ENCODE peak calls at places on chromosomes 4 and X, in four cellular contexts. Z is stomach, R is kidney, U is H9. P is an unnamed sample.

GRCh38 chrX:2707334-2707760 is 16.3 kb downstream of the CD99 start:
- DNase-seq in Z (peak; percentile 28), R (peak; percentile 82), U (peak; percentile 76), P (no peak)

GRCh38 chr4:42397256-42397634 is at the start of gene SHISA3:
- DNase-seq in Z (no peak), R (peak; percentile 89), U (peak; percentile 70), P (no peak)

GRCh38 chrX:48864210-48864609 is 28.8 kb upstream of the PCSK1N start:
- DNase-seq in R (no peak), Z (no peak), U (no peak), P (no peak)

GRCh38 chrX:137852502-137852901 is 286.6 kb downstream of the ZIC3 start:
- DNase-seq in U (no peak), Z (no peak), R (no peak), P (no peak)

GRCh38 chr4:8050555-8051206 is 107.9 kb downstream of the ABLIM2 start:
- DNase-seq in R (peak; percentile 93), U (peak; percentile 94), Z (peak; percentile 71), P (peak; percentile 70)

GRCh38 chr4:61723492-61723891 is 523.4 kb downstream of the ADGRL3 start:
- DNase-seq in Z (no peak), R (no peak), U (peak; percentile 35), P (no peak)

GRCh38 chrX:133473451-133473850 is 58.2 kb upstream of the GPC4 start:
- DNase-seq in Z (no peak), U (no peak), R (no peak), P (no peak)

GRCh38 chr4:6971536-6972374 is 62.1 kb downstream of the TBC1D14 start:
- DNase-seq in R (no peak), Z (peak; percentile 49), U (no peak), P (no peak)

GRCh38 chr4:124713213-124713592 is 671 bp upstream of the ANKRD50 start:
- DNase-seq in Z (peak; percentile 51), R (peak; percentile 86), U (peak; percentile 72), P (peak; percentile 65)

DNA sequence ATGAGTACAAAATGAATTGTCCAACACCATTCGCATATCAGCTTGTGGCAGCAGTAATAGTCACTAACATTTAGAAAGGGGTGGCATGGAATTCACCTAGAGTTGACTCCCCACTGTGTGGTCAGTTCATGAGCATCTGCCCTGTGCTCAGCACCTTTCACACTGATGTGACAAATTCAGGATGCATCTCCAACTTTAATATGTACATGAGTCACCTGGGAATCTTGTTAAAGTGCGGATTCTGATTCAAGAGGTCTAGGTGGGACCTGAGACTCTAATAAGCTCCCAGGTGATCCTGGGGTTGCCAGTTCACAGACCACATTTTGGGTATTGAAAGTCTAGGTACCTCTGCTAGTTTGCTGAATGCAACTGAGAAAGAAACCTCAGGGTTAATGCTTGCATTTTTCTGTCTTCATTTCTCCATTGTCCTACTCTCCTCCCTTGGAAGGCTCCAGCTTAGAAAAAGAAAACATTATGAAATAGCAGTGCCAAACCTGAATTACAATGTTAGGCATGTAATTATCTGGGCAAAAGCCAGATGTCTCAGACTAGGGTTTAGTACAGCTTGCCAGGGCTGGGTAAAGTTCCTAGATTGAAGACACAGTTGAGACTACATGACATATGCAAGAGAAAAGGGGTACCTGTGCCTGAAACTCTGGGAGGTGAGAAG is 32.7 kb downstream of the TMSB4X start:
- DNase-seq in R (no peak), U (no peak), Z (no peak), P (no peak)
- H3K27ac ChIP-seq in R (no peak overlapping the region), U (no peak overlapping the region), Z (no peak overlapping the region), P (no peak overlapping the region)

GRCh38 chr4:74013269-74013668 is 14.8 kb upstream of the CXCL5 start:
- DNase-seq in Z (no peak), R (no peak), U (no peak), P (no peak)
- H3K27ac ChIP-seq in Z (no peak overlapping the region), R (no peak overlapping the region), U (no peak overlapping the region), P (no peak overlapping the region)

GRCh38 chr4:101157415-101158135 is 189.8 kb downstream of the PPP3CA start:
- DNase-seq in U (no peak), Z (no peak), R (no peak), P (no peak)
- H3K27ac ChIP-seq in U (peak overlapping the region; percentile 65), Z (no peak overlapping the region), R (no peak overlapping the region), P (no peak overlapping the region)

GRCh38 chr4:153704522-153704921 is 20.4 kb downstream of the TLR2 start:
- DNase-seq in R (no peak), U (no peak), Z (no peak), P (no peak)

GRCh38 chr4:153710681-153711080 is 26.6 kb downstream of the TLR2 start:
- DNase-seq in U (no peak), Z (no peak), R (no peak), P (no peak)

GRCh38 chr4:153705743-153706468 is 21.8 kb downstream of the TLR2 start:
- DNase-seq in U (no peak), R (no peak), Z (no peak), P (no peak)

GRCh38 chr4:153706519-153706918 is 22.4 kb downstream of the TLR2 start:
- DNase-seq in U (no peak), R (no peak), Z (no peak), P (no peak)
- H3K27ac ChIP-seq in U (no peak overlapping the region), R (no peak overlapping the region), Z (no peak overlapping the region), P (no peak overlapping the region)

GRCh38 chr4:184384810-184385557 is 89.4 kb downstream of the IRF2 start:
- DNase-seq in R (no peak), Z (no peak), U (peak; percentile 27), P (no peak)

GRCh38 chr4:184386271-184386781 is 88.0 kb downstream of the IRF2 start:
- DNase-seq in U (peak; percentile 81), R (no peak), Z (peak; percentile 61), P (no peak)

GRCh38 chr4:184384056-184384809 is 90.1 kb downstream of the IRF2 start:
- DNase-seq in R (peak; percentile 76), U (peak; percentile 29), Z (peak; percentile 78), P (no peak)

GRCh38 chr4:184387351-184387750 is 87.0 kb downstream of the IRF2 start:
- DNase-seq in U (no peak), R (no peak), Z (no peak), P (no peak)

DNA sequence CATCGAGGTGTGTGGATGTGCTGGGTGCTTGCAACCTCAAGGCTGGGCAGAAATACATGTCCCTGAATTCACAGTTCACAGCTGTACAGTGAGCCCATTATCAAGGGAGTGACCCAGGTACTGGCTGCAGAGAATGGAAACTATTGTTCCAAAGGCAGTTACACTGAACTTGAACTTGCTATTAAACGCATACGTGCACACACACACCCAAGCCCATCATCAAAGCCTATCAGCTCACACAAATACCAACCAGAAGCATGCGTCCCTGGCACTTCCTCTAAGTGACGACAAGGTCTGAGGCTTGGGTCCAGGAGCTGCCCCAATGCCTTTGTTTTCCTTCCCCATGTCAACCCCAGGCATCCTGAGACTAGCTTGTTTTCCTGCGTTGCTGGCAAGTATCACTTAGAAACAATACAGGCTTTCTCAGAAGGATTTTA is 88.6 kb downstream of the IRF2 start:
- DNase-seq in Z (peak; percentile 85), U (peak; percentile 33), R (no peak), P (no peak)
- H3K27ac ChIP-seq in Z (peak overlapping the region; percentile 88), U (peak overlapping the region; percentile 86), R (no peak overlapping the region), P (peak overlapping the region; percentile 59)

GRCh38 chr4:1235381-1236102 is 13.4 kb downstream of the CTBP1 start:
- DNase-seq in U (no peak), Z (no peak), R (peak; percentile 53), P (no peak)

GRCh38 chr4:1233641-1234277 is 15.2 kb downstream of the CTBP1 start:
- DNase-seq in Z (no peak), U (no peak), R (peak; percentile 86), P (no peak)

GRCh38 chr4:1232661-1233621 is 16.0 kb downstream of the CTBP1 start:
- DNase-seq in R (peak; percentile 85), U (no peak), Z (no peak), P (no peak)

GRCh38 chr4:1234811-1235292 is 14.1 kb downstream of the CTBP1 start:
- DNase-seq in Z (no peak), U (no peak), R (peak; percentile 56), P (no peak)

DNA sequence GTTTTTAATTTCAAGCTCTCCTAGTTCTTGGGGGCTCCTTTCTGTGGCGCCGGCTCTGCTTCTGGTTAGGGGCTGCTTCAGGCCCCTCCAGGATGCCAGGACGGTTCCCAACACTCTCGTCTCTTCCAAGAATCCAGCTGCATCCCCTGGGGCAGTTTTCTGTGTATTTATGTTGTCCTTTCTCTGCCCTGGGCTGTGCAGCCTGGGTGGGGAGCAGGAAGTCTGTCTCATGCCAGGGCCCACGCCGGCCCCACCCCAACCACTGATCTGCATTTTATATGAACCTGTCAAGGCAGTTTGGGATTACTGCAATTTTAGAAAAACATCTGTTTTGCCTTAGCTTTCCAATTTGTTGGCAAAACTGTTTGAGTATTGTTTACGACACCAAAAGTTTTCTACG is 14.6 kb downstream of the CTBP1 start:
- DNase-seq in Z (no peak), U (no peak), R (peak; percentile 50), P (no peak)
- H3K27ac ChIP-seq in Z (no peak overlapping the region), U (no peak overlapping the region), R (no peak overlapping the region), P (no peak overlapping the region)

GRCh38 chrX:154051210-154051810 is 31.6 kb upstream of the IRAK1 start:
- DNase-seq in U (peak; percentile 49), Z (peak; percentile 82), R (no peak), P (peak; percentile 58)
- H3K27ac ChIP-seq in U (no peak overlapping the region), Z (no peak overlapping the region), R (no peak overlapping the region), P (no peak overlapping the region)

P was measured in substantia nigra.